ENCODE peak calls at places on chromosomes 1 and 21, in nine cellular contexts. P is GM23248, S is cardiac muscle cell, B is mammary epithelial cell, W is GM06990, J is mucosa of descending colon, L is body of pancreas, D is breast epithelium, H is foreskin fibroblast. N is an unnamed sample.

GRCh38 chr1:71592646-71593274 is 511.9 kb upstream of the ZRANB2 start:
- DNase-seq in P (no peak), S (no peak), B (no peak), W (no peak), J (no peak), L (no peak), D (no peak), H (no peak), N (no peak)

GRCh38 chr1:30783244-30783915 is 25.8 kb upstream of the LAPTM5 start:
- DNase-seq in P (no peak), S (no peak), B (no peak), W (no peak), J (no peak), L (peak; percentile 18), D (no peak), H (no peak), N (no peak)

GRCh38 chr1:205630241-205630640 is 1.6 kb downstream of the ELK4 start:
- DNase-seq in P (peak; percentile 80), S (no peak), B (peak; percentile 14), W (no peak), J (no peak), L (no peak), D (no peak), H (peak; percentile 13), N (no peak)

GRCh38 chr1:82632164-82632563 is 831.4 kb downstream of the ADGRL2 start:
- DNase-seq in P (no peak), S (no peak), B (no peak), W (no peak), J (no peak), L (no peak), D (no peak), H (no peak), N (no peak)

GRCh38 chr21:19999369-20000272 is 998.6 kb upstream of the NCAM2 start:
- DNase-seq in P (no peak), S (no peak), B (no peak), W (no peak), J (no peak), L (no peak), D (no peak), H (no peak), N (no peak)

GRCh38 chr1:53377438-53377841 is 49.6 kb upstream of the LRP8 start:
- DNase-seq in P (no peak), S (peak; percentile 23), B (no peak), W (no peak), J (no peak), L (no peak), D (peak; percentile 31), H (no peak), N (no peak)

GRCh38 chr1:193799948-193800690 is 613.7 kb upstream of the B3GALT2 start:
- DNase-seq in P (no peak), S (no peak), B (no peak), W (no peak), J (no peak), L (no peak), D (no peak), H (no peak), N (no peak)

GRCh38 chr1:219215477-219215876 is 41.8 kb downstream of the LYPLAL1 start:
- DNase-seq in P (no peak), S (no peak), B (peak; percentile 16), W (no peak), J (no peak), L (no peak), D (no peak), H (no peak), N (no peak)

GRCh38 chr1:106978477-106979322 is 77.8 kb upstream of the PRMT6 start:
- DNase-seq in P (peak; percentile 45), S (no peak), B (peak; percentile 41), W (no peak), J (no peak), L (no peak), D (no peak), H (peak; percentile 34), N (peak; percentile 62)

GRCh38 chr1:64923294-64923718 is 43.0 kb downstream of the JAK1 start:
- DNase-seq in P (peak; percentile 58), S (no peak), B (no peak), W (no peak), J (no peak), L (no peak), D (no peak), H (no peak), N (no peak)

GRCh38 chr21:36606292-36606982 is 92.5 kb upstream of the SIM2 start:
- DNase-seq in P (no peak), S (no peak), B (no peak), W (no peak), J (no peak), L (no peak), D (no peak), H (no peak), N (no peak)

GRCh38 chr1:245859510-245860114 is 647.5 kb downstream of the SMYD3 start:
- DNase-seq in P (peak; percentile 77), S (no peak), B (peak; percentile 59), W (no peak), J (no peak), L (no peak), D (no peak), H (no peak), N (no peak)

GRCh38 chr1:169041371-169041770 is 65.1 kb upstream of the ATP1B1 start:
- DNase-seq in P (no peak), S (no peak), B (no peak), W (no peak), J (no peak), L (no peak), D (no peak), H (no peak), N (no peak)

GRCh38 chr1:240235521-240236288 is 144.0 kb downstream of the FMN2 start:
- DNase-seq in P (peak; percentile 67), S (no peak), B (no peak), W (no peak), J (no peak), L (no peak), D (no peak), H (peak; percentile 49), N (peak; percentile 54)

GRCh38 chr1:44576456-44577150 is 97.7 kb downstream of the TMEM53 start:
- DNase-seq in P (no peak), S (no peak), B (no peak), W (no peak), J (no peak), L (no peak), D (no peak), H (no peak), N (no peak)

GRCh38 chr1:180533571-180533987 is 25.2 kb upstream of the OVAAL start:
- DNase-seq in P (peak; percentile 83), S (peak; percentile 82), B (peak; percentile 33), W (peak; percentile 36), J (peak; percentile 75), L (peak; percentile 84), D (peak; percentile 63), H (no peak), N (no peak)

GRCh38 chr1:54810144-54810942 is 9.2 kb upstream of the TTC22 start:
- DNase-seq in P (peak; percentile 79), S (peak; percentile 74), B (peak; percentile 38), W (peak; percentile 36), J (peak; percentile 88), L (peak; percentile 82), D (no peak), H (no peak), N (no peak)

GRCh38 chr1:233518344-233518743 is 95.6 kb upstream of the KCNK1 start:
- DNase-seq in P (peak; percentile 47), S (peak; percentile 61), B (peak; percentile 54), W (no peak), J (no peak), L (no peak), D (no peak), H (no peak), N (no peak)

GRCh38 chr1:111736548-111737215 is 2.5 kb downstream of the INKA2 start:
- DNase-seq in P (no peak), S (no peak), B (no peak), W (no peak), J (no peak), L (no peak), D (no peak), H (peak; percentile 34), N (no peak)
- H3K4me3 ChIP-seq in P (no peak overlapping the region), S (no peak overlapping the region), B (no peak overlapping the region), W (no peak overlapping the region), J (no peak overlapping the region), L (no peak overlapping the region), D (no peak overlapping the region), H (no peak overlapping the region), N (peak overlapping the region; percentile 60)

GRCh38 chr1:36612121-36612520 is 129.4 kb upstream of the CSF3R start:
- DNase-seq in P (no peak), S (no peak), B (no peak), W (no peak), J (no peak), L (no peak), D (no peak), H (no peak), N (no peak)

GRCh38 chr1:36606908-36607651 is 124.4 kb upstream of the CSF3R start:
- DNase-seq in P (no peak), S (no peak), B (no peak), W (no peak), J (no peak), L (no peak), D (no peak), H (no peak), N (no peak)

GRCh38 chr1:36605942-36606690 is 123.4 kb upstream of the CSF3R start:
- DNase-seq in P (no peak), S (no peak), B (no peak), W (no peak), J (no peak), L (no peak), D (no peak), H (no peak), N (no peak)

GRCh38 chr1:36609241-36610027 is 126.7 kb upstream of the CSF3R start:
- DNase-seq in P (peak; percentile 62), S (peak; percentile 70), B (peak; percentile 48), W (peak; percentile 17), J (peak; percentile 45), L (peak; percentile 63), D (no peak), H (peak; percentile 18), N (peak; percentile 3)

GRCh38 chr1:36608272-36608671 is 125.6 kb upstream of the CSF3R start:
- DNase-seq in P (no peak), S (no peak), B (no peak), W (no peak), J (no peak), L (no peak), D (no peak), H (no peak), N (no peak)
- H3K4me3 ChIP-seq in P (no peak overlapping the region), S (no peak overlapping the region), B (no peak overlapping the region), W (no peak overlapping the region), J (no peak overlapping the region), L (no peak overlapping the region), D (no peak overlapping the region), H (no peak overlapping the region), N (no peak overlapping the region)

DNA sequence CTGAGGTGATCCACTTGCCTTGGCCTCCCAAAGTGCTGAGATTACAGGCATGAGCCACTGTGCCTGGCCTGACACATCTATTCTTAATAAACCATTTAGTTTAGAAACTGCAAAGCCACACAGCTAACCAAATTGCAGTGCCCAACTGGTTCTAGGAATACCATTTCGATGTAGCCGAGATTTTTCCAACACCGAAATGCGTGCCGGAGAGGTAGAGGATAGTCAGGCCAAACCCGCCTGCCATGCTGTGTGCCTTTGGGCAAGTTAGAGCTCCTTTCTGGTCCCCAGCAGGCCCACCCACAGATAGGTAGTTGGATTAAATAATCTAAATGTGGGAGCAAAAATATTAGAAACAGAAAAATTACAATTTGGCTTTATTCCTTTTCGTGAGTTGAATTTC is 254.4 kb downstream of the FOXD2 start:
- DNase-seq in P (no peak), S (no peak), B (no peak), W (no peak), J (no peak), L (no peak), D (no peak), H (no peak), N (no peak)
- H3K4me3 ChIP-seq in P (no peak overlapping the region), S (no peak overlapping the region), B (no peak overlapping the region), W (no peak overlapping the region), J (no peak overlapping the region), L (no peak overlapping the region), D (no peak overlapping the region), H (no peak overlapping the region), N (no peak overlapping the region)

GRCh38 chr1:247906504-247907047 is 11.2 kb downstream of the OR2W3 start:
- DNase-seq in P (peak; percentile 9), S (no peak), B (peak; percentile 80), W (no peak), J (no peak), L (no peak), D (no peak), H (no peak), N (peak; percentile 2)
- H3K4me3 ChIP-seq in P (no peak overlapping the region), S (no peak overlapping the region), B (peak overlapping the region; percentile 17), W (no peak overlapping the region), J (no peak overlapping the region), L (no peak overlapping the region), D (peak overlapping the region; percentile 22), H (no peak overlapping the region), N (no peak overlapping the region)

N was measured in skeletal muscle cell.